ENCODE peak calls at places on chromosome 1, in four cellular contexts. P is H1, G is HepG2, V is K562. A is an unnamed sample.

GRCh38 chr1:179269071-179269470 is 24.5 kb upstream of the SOAT1 start:
- DNase-seq in G (no peak), V (no peak), P (no peak), A (no peak)

GRCh38 chr1:198970919-198971318 is 332.1 kb downstream of the PTPRC start:
- DNase-seq in G (peak; percentile 6), V (no peak), P (no peak), A (no peak)

GRCh38 chr1:5770981-5771765 is 221.1 kb downstream of the NPHP4 start:
- DNase-seq in P (no peak), G (peak; percentile 5), V (no peak), A (peak; percentile 90)

GRCh38 chr1:53617382-53618217 is 121.4 kb downstream of the GLIS1 start:
- DNase-seq in V (no peak), G (no peak), P (no peak), A (no peak)

GRCh38 chr1:179876289-179876715 is 1.3 kb downstream of the TOR1AIP2 start:
- DNase-seq in G (peak; percentile 73), V (no peak), P (no peak), A (no peak)

GRCh38 chr1:224183591-224184312 is 712 bp downstream of the DEGS1 start:
- DNase-seq in V (no peak), G (peak; percentile 15), P (peak; percentile 80), A (peak; percentile 89)

GRCh38 chr1:30384286-30385245 is 338.8 kb downstream of the MATN1 start:
- DNase-seq in P (no peak), V (no peak), G (no peak), A (peak; percentile 76)

GRCh38 chr1:12475947-12476346 is 142.1 kb downstream of the DHRS3 start:
- DNase-seq in P (no peak), G (peak; percentile 55), V (no peak), A (no peak)

GRCh38 chr1:43934279-43934985 is 831 bp downstream of the ARTN start:
- DNase-seq in V (peak; percentile 87), G (peak; percentile 65), P (peak; percentile 94), A (peak; percentile 96)

GRCh38 chr1:55049914-55050278 is 10.5 kb downstream of the PCSK9 start:
- DNase-seq in V (no peak), P (no peak), G (no peak), A (peak; percentile 67)

GRCh38 chr1:226626577-226626956 is 78.0 kb downstream of the STUM start:
- DNase-seq in G (peak; percentile 27), V (peak; percentile 88), P (peak; percentile 91), A (peak; percentile 80)

GRCh38 chr1:62175568-62176179 is 19.0 kb upstream of the L1TD1 start:
- DNase-seq in P (peak; percentile 71), G (peak; percentile 47), V (peak; percentile 21), A (peak; percentile 51)

GRCh38 chr1:23558140-23558871 is 995 bp downstream of the ID3 start:
- DNase-seq in P (no peak), V (peak; percentile 85), G (peak; percentile 80), A (peak; percentile 53)

GRCh38 chr1:241641748-241642592 is 1.8 kb upstream of the CHML start:
- DNase-seq in P (no peak), G (peak; percentile 84), V (no peak), A (no peak)

GRCh38 chr1:194102607-194103006 is 916.2 kb upstream of the B3GALT2 start:
- DNase-seq in P (no peak), G (peak; percentile 2), V (no peak), A (no peak)

GRCh38 chr1:17665950-17666720 is 89.0 kb upstream of the ACTL8 start:
- DNase-seq in G (no peak), V (no peak), P (no peak), A (no peak)

GRCh38 chr1:46603481-46603857 is 599 bp downstream of the MKNK1 start:
- DNase-seq in P (no peak), V (no peak), G (no peak), A (no peak)

GRCh38 chr1:239140968-239141367 is 245.4 kb upstream of the CHRM3 start:
- DNase-seq in G (no peak), P (no peak), V (no peak), A (no peak)

GRCh38 chr1:111653695-111654094 is 34.1 kb downstream of the RAP1A start:
- DNase-seq in P (no peak), V (no peak), G (no peak), A (no peak)

GRCh38 chr1:56574794-56575193 is 4.6 kb downstream of the PLPP3 start:
- DNase-seq in P (no peak), G (no peak), V (no peak), A (no peak)

GRCh38 chr1:102872526-102872925 is 235.8 kb downstream of the COL11A1 start:
- DNase-seq in P (no peak), V (no peak), G (no peak), A (no peak)

GRCh38 chr1:228148196-228148861 is 1.4 kb upstream of the GJC2 start:
- DNase-seq in G (no peak), V (no peak), P (peak; percentile 38), A (peak; percentile 19)

GRCh38 chr1:43708006-43708412 is 673 bp downstream of the ST3GAL3 start:
- DNase-seq in P (no peak), G (no peak), V (no peak), A (no peak)

GRCh38 chr1:2945821-2946231 is 75.4 kb upstream of the ACTRT2 start:
- DNase-seq in V (no peak), P (no peak), G (no peak), A (no peak)

GRCh38 chr1:13725714-13726175 is 25.8 kb downstream of the PRDM2 start:
- DNase-seq in V (no peak), G (peak; percentile 20), P (no peak), A (peak; percentile 26)

GRCh38 chr1:115159958-115160357 is 70.7 kb upstream of the TSPAN2 start:
- DNase-seq in P (no peak), V (no peak), G (no peak), A (no peak)

GRCh38 chr1:232574077-232574476 is 55.9 kb downstream of the SIPA1L2 start:
- DNase-seq in V (no peak), P (no peak), G (no peak), A (no peak)

GRCh38 chr1:229062135-229062534 is 208.8 kb upstream of the RAB4A start:
- DNase-seq in G (no peak), V (no peak), P (no peak), A (no peak)

GRCh38 chr1:155001688-155002474 is 721 bp upstream of the ZBTB7B start:
- DNase-seq in V (peak; percentile 90), P (peak; percentile 99), G (peak; percentile 97), A (peak; percentile 96)

GRCh38 chr1:147545133-147545532 is 3.8 kb downstream of the BCL9 start:
- DNase-seq in P (peak; percentile 52), G (no peak), V (no peak), A (no peak)

GRCh38 chr1:183023601-183024351 is 556 bp downstream of the LAMC1 start:
- DNase-seq in V (peak; percentile 20), P (peak; percentile 84), G (peak; percentile 77), A (peak; percentile 81)

GRCh38 chr1:108665047-108665446 is 4.2 kb upstream of the HENMT1 start:
- DNase-seq in V (no peak), G (no peak), P (no peak), A (no peak)

GRCh38 chr1:108663074-108663473 is 2.2 kb upstream of the HENMT1 start:
- DNase-seq in P (no peak), V (no peak), G (no peak), A (no peak)

GRCh38 chr1:108661030-108661609 is at the start of gene HENMT1:
- DNase-seq in G (no peak), P (peak; percentile 77), V (no peak), A (peak; percentile 78)

GRCh38 chr1:108668777-108669176 is 7.9 kb upstream of the HENMT1 start:
- DNase-seq in V (no peak), P (no peak), G (no peak), A (no peak)

GRCh38 chr1:108664426-108664950 is 3.6 kb upstream of the HENMT1 start:
- DNase-seq in P (no peak), G (no peak), V (no peak), A (no peak)
- H3K4me2 ChIP-seq in P (no peak overlapping the region), G (no peak overlapping the region), V (no peak overlapping the region), A (no peak overlapping the region)

GRCh38 chr1:217333939-217334338 is 297.0 kb downstream of the GPATCH2 start:
- DNase-seq in G (peak; percentile 10), P (peak; percentile 83), V (peak; percentile 32), A (peak; percentile 58)

GRCh38 chr1:217331698-217332097 is 299.2 kb downstream of the GPATCH2 start:
- DNase-seq in G (no peak), V (no peak), P (no peak), A (no peak)

GRCh38 chr1:217342105-217342504 is 288.8 kb downstream of the GPATCH2 start:
- DNase-seq in P (no peak), G (no peak), V (no peak), A (no peak)

GRCh38 chr1:217332426-217333065 is 298.3 kb downstream of the GPATCH2 start:
- DNase-seq in P (no peak), G (no peak), V (no peak), A (no peak)

GRCh38 chr1:217336724-217337123 is 294.2 kb downstream of the GPATCH2 start:
- DNase-seq in G (no peak), P (no peak), V (no peak), A (no peak)
- TF ChIP-seq POLR2AphosphoS5 in G (no peak), P (no peak), V (no peak), A (no peak)

GRCh38 chr1:85623061-85623471 is 42.5 kb downstream of the CCN1 start:
- DNase-seq in G (no peak), V (no peak), P (no peak), A (no peak)
- TF ChIP-seq TAF1 in G (no peak), V (no peak), P (no peak), A (no peak)

DNA sequence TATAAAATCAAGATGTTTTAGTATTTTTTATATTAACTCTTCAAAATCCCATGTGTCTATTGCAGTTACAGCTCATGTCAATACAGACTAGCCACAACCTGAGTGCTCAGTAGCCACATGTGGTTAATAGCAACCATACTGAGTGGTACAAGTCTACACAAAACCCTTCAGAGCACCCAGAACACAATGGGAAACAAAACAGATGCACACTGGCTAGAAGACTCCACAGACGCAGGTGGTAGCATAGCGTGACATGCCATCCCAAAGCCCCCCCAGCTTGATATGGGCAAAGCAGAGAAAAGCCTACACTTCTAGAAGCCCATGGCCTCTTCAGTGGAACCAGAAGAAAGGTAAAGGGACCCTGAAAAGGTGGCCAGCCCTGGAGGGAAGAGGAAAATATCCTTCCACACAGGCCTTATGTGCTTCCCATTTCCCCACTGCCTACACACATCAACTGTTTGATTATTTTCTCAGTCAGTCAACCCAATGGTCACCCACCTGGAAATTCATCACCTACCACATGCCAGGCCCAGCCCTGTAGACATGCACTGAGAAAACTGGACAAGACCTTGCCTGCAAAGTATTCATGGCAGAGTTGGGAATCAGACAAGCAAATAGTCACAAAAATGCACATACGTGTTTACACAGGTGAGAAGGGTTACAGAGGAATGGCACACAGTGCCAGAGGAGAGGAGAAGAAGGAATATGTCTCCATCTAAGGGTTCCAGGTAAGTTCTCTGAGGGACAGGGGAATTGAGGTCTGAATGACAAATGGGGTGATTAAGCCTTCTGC is 175.0 kb downstream of the VAV3 start:
- DNase-seq in P (no peak), V (no peak), G (no peak), A (no peak)
- H3K4me2 ChIP-seq in P (no peak overlapping the region), V (no peak overlapping the region), G (no peak overlapping the region), A (no peak overlapping the region)

DNA sequence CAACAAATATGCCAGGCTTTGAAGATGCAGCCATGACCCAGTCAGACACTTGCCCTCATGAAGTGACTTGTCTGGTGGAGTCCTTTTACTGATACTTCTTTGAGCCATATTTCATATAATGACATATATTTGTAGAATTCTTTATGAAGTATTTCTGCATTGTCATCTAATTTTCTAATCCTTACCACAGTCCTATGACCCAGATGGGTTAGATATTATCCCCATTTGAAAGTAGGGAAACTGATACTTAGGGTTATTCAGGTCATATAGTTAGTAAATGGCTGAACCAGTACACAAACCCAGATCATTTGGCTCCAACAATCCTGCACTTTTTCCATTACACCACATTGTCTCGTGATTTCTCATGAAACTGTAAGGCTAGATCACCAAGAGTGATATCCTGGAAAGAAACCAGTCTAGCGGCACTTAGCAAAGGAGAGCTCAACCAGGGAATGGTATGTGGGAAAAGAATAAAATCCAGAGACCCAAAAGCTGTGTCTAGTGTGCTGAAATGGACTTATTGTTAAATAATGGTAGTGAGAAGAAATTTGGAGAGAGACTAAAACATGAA is 49.6 kb downstream of the ZFYVE9 start:
- DNase-seq in P (no peak), G (no peak), V (no peak), A (no peak)
- TF ChIP-seq POLR2AphosphoS5 in P (no peak), G (no peak), V (no peak), A (no peak)